ENCODE peak calls at places on chromosome 11, in five cellular contexts. M is left ventricle myocardium inferior, Q is uterus, E is upper lobe of right lung, K is substantia nigra. X is an unnamed sample.

GRCh38 chr11:17778956-17779860 is 44.6 kb downstream of the KCNC1 start:
- DNase-seq in M (no peak), Q (no peak), E (no peak), K (no peak), X (no peak)

GRCh38 chr11:88680806-88681205 is 343.3 kb upstream of the CTSC start:
- DNase-seq in M (no peak), Q (no peak), E (no peak), K (no peak), X (no peak)

GRCh38 chr11:126640186-126640585 is 284.7 kb downstream of the ST3GAL4 start:
- DNase-seq in M (no peak), Q (no peak), E (no peak), K (no peak), X (no peak)

GRCh38 chr11:56474729-56475128 is 1.6 kb upstream of the OR5M3 start:
- DNase-seq in M (no peak), Q (no peak), E (no peak), K (no peak), X (no peak)

GRCh38 chr11:86579406-86579731 is 93.0 kb downstream of the ME3 start:
- DNase-seq in M (no peak), Q (no peak), E (no peak), K (no peak), X (no peak)

GRCh38 chr11:18853086-18853720 is 61.6 kb upstream of the PTPN5 start:
- DNase-seq in M (no peak), Q (no peak), E (no peak), K (no peak), X (peak; percentile 41)

GRCh38 chr11:6927030-6927617 is 898 bp downstream of the ZNF215 start:
- DNase-seq in M (no peak), Q (no peak), E (no peak), K (no peak), X (peak; percentile 94)

GRCh38 chr11:111793863-111794262 is 27.7 kb upstream of the PPP2R1B start:
- DNase-seq in M (no peak), Q (no peak), E (no peak), K (no peak), X (no peak)

GRCh38 chr11:34302046-34302921 is 55.5 kb downstream of the ABTB2 start:
- DNase-seq in M (no peak), Q (no peak), E (no peak), K (no peak), X (no peak)

GRCh38 chr11:76212086-76213035 is 6.1 kb upstream of the WNT11 start:
- DNase-seq in M (no peak), Q (no peak), E (no peak), K (no peak), X (no peak)

GRCh38 chr11:30935861-30936260 is 349.7 kb upstream of the MPPED2 start:
- DNase-seq in M (no peak), Q (no peak), E (no peak), K (no peak), X (no peak)

GRCh38 chr11:123407124-123407995 is 22.7 kb upstream of the GRAMD1B start:
- DNase-seq in M (peak; percentile 43), Q (peak; percentile 30), E (no peak), K (peak; percentile 12), X (peak; percentile 56)

GRCh38 chr11:32032478-32032877 is 58.4 kb upstream of the RCN1 start:
- DNase-seq in M (no peak), Q (no peak), E (no peak), K (no peak), X (no peak)

GRCh38 chr11:126753990-126754389 is 246.6 kb downstream of the KIRREL3 start:
- DNase-seq in M (no peak), Q (no peak), E (no peak), K (no peak), X (no peak)

GRCh38 chr11:33478111-33478573 is 221.0 kb downstream of the HIPK3 start:
- DNase-seq in M (no peak), Q (no peak), E (no peak), K (no peak), X (peak; percentile 87)

GRCh38 chr11:48141475-48142100 is 75.0 kb upstream of the OR4B1 start:
- DNase-seq in M (peak; percentile 24), Q (no peak), E (no peak), K (peak; percentile 9), X (no peak)

GRCh38 chr11:71244116-71244815 is 8.1 kb downstream of the SHANK2 start:
- DNase-seq in M (no peak), Q (no peak), E (peak; percentile 28), K (no peak), X (no peak)

GRCh38 chr11:1053121-1053901 is 16.8 kb upstream of the MUC6 start:
- DNase-seq in M (no peak), Q (no peak), E (peak; percentile 57), K (no peak), X (no peak)

GRCh38 chr11:48088682-48089050 is 108.3 kb downstream of the PTPRJ start:
- DNase-seq in M (no peak), Q (no peak), E (no peak), K (no peak), X (no peak)

GRCh38 chr11:290621-291231 is 1.8 kb downstream of the PGGHG start:
- DNase-seq in M (peak; percentile 12), Q (peak; percentile 11), E (peak; percentile 59), K (no peak), X (no peak)

GRCh38 chr11:61295596-61295926 is 445 bp upstream of the VWCE start:
- DNase-seq in M (no peak), Q (no peak), E (no peak), K (no peak), X (no peak)

GRCh38 chr11:71139516-71140205 is 112.7 kb downstream of the SHANK2 start:
- DNase-seq in M (peak; percentile 63), Q (no peak), E (peak; percentile 76), K (peak; percentile 97), X (no peak)

GRCh38 chr11:111059726-111060125 is 185.8 kb upstream of the POU2AF2 start:
- DNase-seq in M (no peak), Q (no peak), E (no peak), K (no peak), X (no peak)

GRCh38 chr11:57460756-57461749 is 725 bp downstream of the RTN4RL2 start:
- DNase-seq in M (no peak), Q (no peak), E (no peak), K (no peak), X (no peak)

GRCh38 chr11:10669258-10670033 is 24.1 kb downstream of the IRAG1 start:
- DNase-seq in M (no peak), Q (peak; percentile 79), E (no peak), K (no peak), X (no peak)

GRCh38 chr11:66100272-66101037 is 30.4 kb downstream of the PACS1 start:
- DNase-seq in M (peak; percentile 81), Q (peak; percentile 35), E (peak; percentile 80), K (peak; percentile 62), X (peak; percentile 86)

GRCh38 chr11:60363542-60364525 is 14.5 kb upstream of the MS4A7 start:
- DNase-seq in M (no peak), Q (peak; percentile 17), E (no peak), K (peak; percentile 31), X (peak; percentile 91)

GRCh38 chr11:123195182-123196059 is at the start of gene CLMP:
- DNase-seq in M (peak; percentile 33), Q (peak; percentile 84), E (peak; percentile 76), K (no peak), X (no peak)

GRCh38 chr11:61267437-61267841 is 26.5 kb downstream of the PGA5 start:
- DNase-seq in M (no peak), Q (no peak), E (no peak), K (no peak), X (no peak)

GRCh38 chr11:14566331-14567063 is 46.3 kb upstream of the PSMA1 start:
- DNase-seq in M (no peak), Q (no peak), E (no peak), K (no peak), X (no peak)

GRCh38 chr11:13110929-13111812 is 102.1 kb downstream of the RASSF10 start:
- DNase-seq in M (peak; percentile 15), Q (no peak), E (no peak), K (no peak), X (no peak)

GRCh38 chr11:10355257-10355661 is 50.4 kb downstream of the ADM start:
- DNase-seq in M (no peak), Q (no peak), E (no peak), K (no peak), X (no peak)

DNA sequence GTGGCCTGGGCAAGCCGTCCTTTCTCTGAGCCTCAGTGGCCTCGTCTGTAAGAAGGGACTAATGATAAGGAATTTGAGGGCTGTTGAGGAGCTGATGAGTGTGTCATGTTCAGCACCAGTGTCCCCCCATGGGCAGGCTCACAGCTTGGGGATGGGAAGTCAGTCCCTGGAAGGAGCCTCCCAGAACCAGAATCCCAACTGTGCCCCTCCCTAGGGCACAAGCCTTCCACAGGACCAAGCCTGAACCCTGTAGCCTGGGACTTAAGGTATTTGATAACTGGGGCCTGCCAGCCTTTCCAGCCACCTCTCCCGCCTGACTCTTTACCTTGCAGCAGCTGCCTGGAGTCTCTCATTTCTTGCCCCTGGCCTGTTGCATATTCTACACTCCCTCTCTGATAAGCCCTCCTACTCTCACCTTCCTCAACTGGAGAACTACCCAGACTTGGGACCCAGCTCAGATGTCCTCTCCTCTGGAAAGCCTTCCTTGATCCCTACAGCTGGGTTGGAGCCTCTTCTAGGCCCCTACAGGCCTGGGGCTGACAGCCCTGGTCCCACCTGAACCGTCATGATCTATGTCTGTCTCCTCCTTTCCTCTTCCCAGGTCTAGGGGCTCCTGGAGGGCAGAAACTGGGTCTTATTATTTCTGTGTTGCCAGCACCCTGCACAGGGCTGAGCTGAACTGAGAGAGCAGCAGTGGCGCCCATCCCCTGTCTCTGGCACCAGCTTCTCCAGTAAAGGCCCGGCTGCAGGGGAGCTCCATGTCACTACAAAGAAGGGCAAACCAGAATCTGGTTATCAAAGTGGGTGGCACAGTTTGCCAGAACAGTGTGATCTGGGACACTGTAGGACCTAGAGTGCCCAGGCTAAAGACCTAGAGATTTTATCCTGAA is 1.6 kb downstream of the P2RY2 start:
- DNase-seq in M (no peak), Q (no peak), E (peak; percentile 48), K (no peak), X (no peak)
- H3K27ac ChIP-seq in M (no peak overlapping the region), Q (no peak overlapping the region), E (no peak overlapping the region), K (no peak overlapping the region), X (no peak overlapping the region)

DNA sequence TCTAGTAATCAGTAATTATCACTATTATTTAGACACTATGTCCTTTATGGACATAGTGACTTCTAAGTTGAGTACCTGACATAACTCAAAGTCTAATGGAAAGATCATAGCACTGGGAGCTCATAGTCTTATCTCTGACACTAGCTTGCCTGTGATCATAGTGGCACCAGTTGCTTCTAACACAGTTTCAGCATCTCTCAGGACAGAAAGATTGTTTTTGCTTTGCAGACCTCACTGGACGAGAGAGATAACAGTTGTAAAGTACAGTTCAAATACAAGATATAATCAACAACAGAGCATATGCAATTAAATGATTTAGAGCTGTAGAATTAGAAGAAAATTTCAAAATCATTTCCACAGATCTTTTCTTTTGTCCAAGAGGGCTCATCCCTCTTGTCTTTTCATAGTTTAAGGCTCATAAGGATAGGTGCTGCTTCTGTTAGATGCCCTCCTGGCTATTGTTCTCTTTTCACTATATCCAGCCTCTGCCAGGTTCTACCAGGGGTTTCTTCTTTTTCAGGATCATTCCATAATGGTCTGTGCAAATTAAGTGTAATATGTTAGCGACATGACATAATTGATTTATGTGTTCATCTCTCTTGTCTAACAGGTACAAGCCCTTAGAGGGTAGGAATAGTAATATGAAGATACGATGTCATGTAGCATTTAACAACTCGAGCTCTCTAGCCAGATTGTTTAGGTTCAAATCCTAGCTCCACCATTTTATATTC is 1175.4 kb upstream of the TENM4 start:
- DNase-seq in M (no peak), Q (no peak), E (no peak), K (no peak), X (no peak)
- H3K27ac ChIP-seq in M (no peak overlapping the region), Q (no peak overlapping the region), E (no peak overlapping the region), K (no peak overlapping the region), X (no peak overlapping the region)

GRCh38 chr11:125338435-125338834 is 157.6 kb downstream of the FEZ1 start:
- DNase-seq in M (no peak), Q (no peak), E (peak; percentile 25), K (no peak), X (no peak)
- H3K27ac ChIP-seq in M (peak overlapping the region; percentile 83), Q (peak overlapping the region; percentile 28), E (peak overlapping the region; percentile 49), K (no peak overlapping the region), X (no peak overlapping the region)

GRCh38 chr11:2128102-2128511 is 11.1 kb downstream of the IGF2 start:
- DNase-seq in M (no peak), Q (no peak), E (no peak), K (no peak), X (no peak)
- H3K27ac ChIP-seq in M (no peak overlapping the region), Q (no peak overlapping the region), E (no peak overlapping the region), K (no peak overlapping the region), X (no peak overlapping the region)